ENCODE peak calls at places on chromosome 1, in five cellular contexts. U, X, S, A and T are unnamed samples.

GRCh38 chr1:204711947-204712701 is 26.6 kb upstream of the LRRN2 start:
- DNase-seq in S (no peak), X (peak), A (no peak), U (no peak), T (no peak)

GRCh38 chr1:51575406-51576084 is 41.3 kb upstream of the OSBPL9 start:
- DNase-seq in U (no peak), S (no peak), X (no peak), A (no peak), T (no peak)

GRCh38 chr1:152869808-152870419 is 8.2 kb upstream of the SMCP start:
- DNase-seq in X (peak), U (peak), A (no peak), S (no peak), T (peak)

GRCh38 chr1:25559031-25559430 is 15.6 kb downstream of the LDLRAP1 start:
- DNase-seq in A (no peak), S (no peak), X (no peak), U (no peak), T (no peak)

GRCh38 chr1:199723557-199723956 is 304.0 kb upstream of the NR5A2 start:
- DNase-seq in U (no peak), A (no peak), S (no peak), X (no peak), T (no peak)

GRCh38 chr1:24020032-24020431 is 39.9 kb upstream of the SRSF10 start:
- DNase-seq in A (no peak), S (no peak), U (peak), X (no peak), T (no peak)

GRCh38 chr1:17909634-17910033 is 154.5 kb downstream of the ACTL8 start:
- DNase-seq in X (no peak), A (no peak), U (no peak), S (peak), T (no peak)

GRCh38 chr1:64944913-64945312 is 21.4 kb downstream of the JAK1 start:
- DNase-seq in A (no peak), S (no peak), X (no peak), U (no peak), T (no peak)

GRCh38 chr1:58620259-58620658 is 43.2 kb upstream of the TACSTD2 start:
- DNase-seq in S (no peak), X (peak), U (no peak), A (no peak), T (no peak)

GRCh38 chr1:219900201-219900600 is 28.2 kb downstream of the SLC30A10 start:
- DNase-seq in A (no peak), X (no peak), U (no peak), S (no peak), T (no peak)

DNA sequence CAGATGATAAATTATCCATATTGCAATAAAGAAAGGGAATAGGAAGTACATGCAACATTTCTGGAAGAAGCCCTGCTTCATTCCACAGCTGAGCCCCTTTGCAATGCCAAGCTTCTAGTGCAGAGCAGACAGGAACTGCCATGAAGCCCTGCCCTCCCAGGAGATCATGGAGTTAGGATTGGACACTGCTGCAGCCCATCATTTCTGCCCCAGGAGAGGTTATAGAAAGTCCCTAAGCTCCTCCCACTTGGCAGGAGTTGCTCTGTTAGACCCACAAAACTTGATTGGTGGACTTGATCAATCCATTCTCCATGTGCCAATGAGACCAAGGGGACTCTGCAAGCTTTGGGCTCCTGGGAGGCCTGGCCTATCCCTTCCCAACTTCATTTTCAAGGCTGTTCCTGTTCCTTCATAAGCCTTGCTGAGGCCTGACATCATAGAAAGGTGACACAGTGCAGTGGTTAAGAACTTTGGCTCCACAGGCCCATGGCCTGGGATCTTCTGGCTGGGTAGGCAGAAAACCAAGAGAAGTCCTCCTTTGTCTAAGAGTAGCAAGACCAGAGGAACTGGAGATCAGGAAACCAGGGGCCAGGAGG is 1.3 kb upstream of the LAPTM5 start:
- DNase-seq in U (no peak), X (no peak), A (no peak), S (no peak), T (peak)
- TF ChIP-seq POLR2A in U (no peak), X (no peak), A (no peak), S (no peak), T (no peak)

GRCh38 chr1:32205401-32206370 is at the start of gene IQCC:
- DNase-seq in S (peak), X (peak), A (peak), U (peak), T (peak)
- TF ChIP-seq POLR2A in S (peak), X (peak), A (no peak), U (no peak), T (peak)

GRCh38 chr1:21843996-21844395 is 31.9 kb downstream of the LDLRAD2 start:
- DNase-seq in A (no peak), S (no peak), X (no peak), U (no peak), T (no peak)

GRCh38 chr1:21843208-21843607 is 31.1 kb downstream of the LDLRAD2 start:
- DNase-seq in A (no peak), S (no peak), X (no peak), U (no peak), T (no peak)

GRCh38 chr1:21840981-21841380 is 28.9 kb downstream of the LDLRAD2 start:
- DNase-seq in S (no peak), A (no peak), U (no peak), X (no peak), T (no peak)

GRCh38 chr1:21842606-21843162 is 30.6 kb downstream of the LDLRAD2 start:
- DNase-seq in U (no peak), A (no peak), S (no peak), X (no peak), T (no peak)

GRCh38 chr1:21841852-21842466 is 29.9 kb downstream of the LDLRAD2 start:
- DNase-seq in A (no peak), U (no peak), S (no peak), X (no peak), T (no peak)
- TF ChIP-seq POLR2A in A (no peak), U (no peak), S (no peak), X (no peak), T (no peak)

GRCh38 chr1:170707116-170707515 is 43.2 kb downstream of the PRRX1 start:
- DNase-seq in S (no peak), X (no peak), U (no peak), A (no peak), T (no peak)
- TF ChIP-seq POLR2A in S (no peak), X (no peak), U (no peak), A (no peak), T (no peak)

GRCh38 chr1:45490623-45491463 is at the start of gene TESK2:
- DNase-seq in S (peak), X (peak), U (peak), A (peak), T (peak)
- TF ChIP-seq POLR2A in S (no peak), X (peak), U (peak), A (no peak), T (peak)

GRCh38 chr1:71080782-71081696 is at the start of gene ZRANB2:
- DNase-seq in S (peak), U (peak), A (peak), X (peak), T (peak)
- TF ChIP-seq POLR2A in S (peak), U (peak), A (peak), X (peak), T (peak)

GRCh38 chr1:2278591-2279209 is 50.6 kb downstream of the SKI start:
- DNase-seq in X (no peak), S (no peak), A (no peak), U (no peak), T (no peak)

GRCh38 chr1:2277741-2278488 is 49.8 kb downstream of the SKI start:
- DNase-seq in U (peak), S (no peak), X (no peak), A (no peak), T (no peak)

GRCh38 chr1:2274968-2275475 is 46.9 kb downstream of the SKI start:
- DNase-seq in U (no peak), A (no peak), S (no peak), X (no peak), T (no peak)

GRCh38 chr1:2275796-2276536 is 47.8 kb downstream of the SKI start:
- DNase-seq in X (no peak), U (no peak), S (no peak), A (no peak), T (no peak)

DNA sequence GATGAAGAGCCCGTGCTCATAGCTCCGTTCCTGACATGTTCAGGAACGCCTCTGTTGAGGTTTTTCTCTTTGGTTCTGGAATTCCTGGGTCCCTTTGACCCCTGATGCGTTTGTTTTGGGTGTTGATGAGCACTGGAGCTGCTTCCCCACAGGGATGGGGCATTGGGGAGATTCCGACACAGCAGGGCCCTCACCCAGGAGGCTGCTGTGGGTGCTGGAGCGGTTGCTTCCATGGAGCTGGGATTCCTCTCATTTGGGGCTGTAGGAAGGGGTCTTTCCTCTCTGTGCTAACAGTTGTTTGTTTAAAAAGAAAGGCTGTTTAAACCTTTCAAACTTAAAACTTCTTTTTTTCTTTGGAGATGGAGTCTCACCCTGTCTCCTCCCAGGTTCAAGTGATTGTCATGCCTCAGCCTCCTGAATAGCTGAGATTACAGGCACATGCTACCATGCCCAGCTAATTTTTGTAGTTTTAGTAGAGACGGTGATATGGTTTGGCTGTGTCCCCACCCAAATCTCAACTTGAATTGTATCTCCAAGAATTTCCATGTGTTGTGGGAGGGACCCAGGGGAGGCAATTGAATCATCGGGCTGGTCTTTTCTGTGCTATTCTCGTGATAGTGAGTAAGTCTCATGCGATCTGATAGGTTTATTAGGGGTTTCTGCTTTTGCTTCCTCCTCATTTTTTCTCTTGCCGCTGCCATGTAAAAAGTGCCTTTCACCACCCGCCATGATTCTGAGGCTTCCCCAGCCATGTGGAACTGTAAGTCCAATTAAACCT is 48.9 kb downstream of the SKI start:
- DNase-seq in S (no peak), X (no peak), U (no peak), A (no peak), T (no peak)
- TF ChIP-seq POLR2A in S (no peak), X (no peak), U (no peak), A (no peak), T (no peak)

DNA sequence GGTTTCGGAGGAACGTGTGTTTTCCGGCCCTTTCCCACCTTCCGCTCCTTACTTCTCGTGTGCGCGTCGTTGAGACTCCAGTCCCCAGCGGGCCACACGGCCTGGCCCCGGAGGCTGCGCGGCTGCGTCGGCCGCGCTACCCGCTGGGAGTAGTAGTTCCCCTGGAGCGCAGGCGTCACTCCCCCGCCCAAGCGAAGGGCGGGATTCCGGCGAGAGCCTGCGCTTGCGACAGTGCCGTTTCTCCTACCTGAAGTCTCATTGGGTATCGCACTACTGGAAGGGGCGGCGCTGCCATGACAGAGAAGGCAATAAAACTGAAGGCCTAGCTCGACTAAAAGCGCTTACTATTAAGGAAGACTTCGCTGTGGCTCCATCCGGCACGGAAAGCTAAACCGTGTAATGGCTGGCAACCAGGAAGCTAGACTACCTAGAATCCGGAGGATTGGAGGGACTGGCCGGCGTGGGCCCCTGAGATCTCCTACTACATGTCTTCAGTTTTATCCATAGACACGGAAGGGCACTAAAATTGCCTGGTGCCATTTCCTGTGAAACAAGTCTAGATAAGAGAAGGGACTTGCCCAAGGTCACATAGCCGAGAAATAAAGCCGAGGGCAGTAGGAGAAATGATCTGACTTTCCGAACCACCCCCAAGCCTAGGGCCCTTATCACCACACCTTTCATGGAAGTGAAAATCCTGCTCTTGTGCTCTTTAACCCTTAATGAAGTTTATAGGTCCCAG is 798 bp upstream of the TMEM69 start:
- DNase-seq in U (peak), A (peak), X (peak), S (peak), T (peak)
- TF ChIP-seq POLR2A in U (peak), A (peak), X (peak), S (peak), T (peak)